ENCODE peak calls at places on chromosomes 1 and 21, in eight cellular contexts. A is Calu3, O is GM13976, L is GM04504, V is 8988T, R is ascending aorta, J is AG10803, Y is NCI-H2029 treated with DMSO at 0.1 percent for 48 hours. B is an unnamed sample.

GRCh38 chr1:178371236-178371635 is 125.5 kb downstream of the CLEC20A start:
- DNase-seq in A (no peak), O (no peak), L (no peak), V (no peak), R (no peak), J (peak; percentile 22), Y (no peak), B (peak; percentile 44)

GRCh38 chr1:30191154-30191702 is 532.2 kb downstream of the MATN1 start:
- DNase-seq in A (no peak), O (no peak), L (peak; percentile 25), V (no peak), R (peak; percentile 69), J (peak; percentile 88), Y (no peak), B (peak; percentile 95)

GRCh38 chr1:27299385-27300252 is 22.3 kb upstream of the TMEM222 start:
- DNase-seq in A (no peak), O (no peak), L (peak; percentile 99), V (no peak), R (peak; percentile 82), J (peak; percentile 100), Y (no peak), B (peak; percentile 99)

GRCh38 chr21:42343556-42343955 is 7.2 kb downstream of the TFF2 start:
- DNase-seq in A (no peak), O (no peak), L (no peak), V (no peak), R (no peak), J (no peak), Y (no peak), B (no peak)

GRCh38 chr1:113903496-113904291 is 905 bp downstream of the AP4B1 start:
- DNase-seq in A (no peak), O (no peak), L (no peak), V (no peak), R (no peak), J (peak; percentile 3), Y (no peak), B (peak; percentile 21)

GRCh38 chr1:58035523-58035922 is 511.0 kb downstream of the OMA1 start:
- DNase-seq in A (no peak), O (no peak), L (no peak), V (no peak), R (no peak), J (peak; percentile 8), Y (no peak), B (peak; percentile 32)

GRCh38 chr1:172742599-172743500 is 83.9 kb downstream of the FASLG start:
- DNase-seq in A (peak; percentile 16), O (no peak), L (no peak), V (no peak), R (no peak), J (peak; percentile 43), Y (no peak), B (peak; percentile 51)

GRCh38 chr1:223776075-223776814 is 63.9 kb downstream of the CAPN2 start:
- DNase-seq in A (peak; percentile 67), O (no peak), L (peak; percentile 46), V (no peak), R (peak; percentile 66), J (peak; percentile 69), Y (no peak), B (peak; percentile 86)

GRCh38 chr1:3871451-3871805 is 14.2 kb downstream of the DFFB start:
- DNase-seq in A (no peak), O (no peak), L (no peak), V (no peak), R (no peak), J (no peak), Y (no peak), B (no peak)

GRCh38 chr1:243495032-243495431 is 239.2 kb downstream of the SDCCAG8 start:
- DNase-seq in A (no peak), O (no peak), L (no peak), V (no peak), R (no peak), J (no peak), Y (no peak), B (no peak)

GRCh38 chr1:40929145-40929544 is 50.4 kb upstream of the CTPS1 start:
- DNase-seq in A (no peak), O (no peak), L (no peak), V (no peak), R (no peak), J (no peak), Y (no peak), B (peak; percentile 41)

GRCh38 chr1:26340047-26340481 is 13.9 kb downstream of the CRYBG2 start:
- DNase-seq in A (no peak), O (no peak), L (no peak), V (no peak), R (no peak), J (no peak), Y (no peak), B (no peak)

GRCh38 chr1:20448626-20449215 is 37.3 kb downstream of the CAMK2N1 start:
- DNase-seq in A (no peak), O (no peak), L (no peak), V (no peak), R (no peak), J (no peak), Y (no peak), B (peak; percentile 18)

GRCh38 chr1:198699167-198700015 is 60.6 kb downstream of the PTPRC start:
- DNase-seq in A (peak; percentile 82), O (no peak), L (no peak), V (peak; percentile 21), R (no peak), J (peak; percentile 33), Y (no peak), B (peak; percentile 67)

GRCh38 chr1:189374816-189375215 is 1102.8 kb downstream of the BRINP3 start:
- DNase-seq in A (no peak), O (no peak), L (no peak), V (no peak), R (no peak), J (no peak), Y (no peak), B (no peak)

GRCh38 chr1:32992489-32993214 is 28.0 kb upstream of the RNF19B start:
- DNase-seq in A (peak; percentile 90), O (peak; percentile 80), L (peak; percentile 90), V (peak; percentile 32), R (peak; percentile 91), J (peak; percentile 98), Y (no peak), B (peak; percentile 97)

GRCh38 chr1:56797079-56797685 is 22.0 kb downstream of the FYB2 start:
- DNase-seq in A (no peak), O (no peak), L (no peak), V (no peak), R (no peak), J (no peak), Y (peak; percentile 96), B (no peak)

GRCh38 chr1:53971718-53972117 is 25.6 kb downstream of the LRRC42 start:
- DNase-seq in A (no peak), O (no peak), L (no peak), V (no peak), R (no peak), J (no peak), Y (no peak), B (no peak)

GRCh38 chr1:229537894-229538293 is 20.6 kb downstream of the ABCB10 start:
- DNase-seq in A (no peak), O (no peak), L (no peak), V (no peak), R (no peak), J (peak; percentile 26), Y (no peak), B (no peak)

GRCh38 chr21:26451014-26451740 is 121.9 kb downstream of the CYYR1 start:
- DNase-seq in A (no peak), O (no peak), L (no peak), V (no peak), R (no peak), J (peak; percentile 40), Y (no peak), B (peak; percentile 41)

GRCh38 chr21:37266515-37267221 is 466 bp downstream of the VPS26C start:
- DNase-seq in A (peak; percentile 70), O (peak; percentile 41), L (no peak), V (no peak), R (no peak), J (peak; percentile 38), Y (peak; percentile 45), B (peak; percentile 69)

GRCh38 chr1:108327534-108328462 is 83.9 kb upstream of the NBPF4 start:
- DNase-seq in A (peak; percentile 12), O (no peak), L (no peak), V (no peak), R (no peak), J (no peak), Y (no peak), B (no peak)

GRCh38 chr1:154833841-154834240 is 36.2 kb downstream of the KCNN3 start:
- DNase-seq in A (no peak), O (no peak), L (no peak), V (no peak), R (no peak), J (no peak), Y (no peak), B (no peak)

GRCh38 chr1:41891403-41891896 is 27.3 kb downstream of the HIVEP3 start:
- DNase-seq in A (peak; percentile 46), O (peak; percentile 80), L (no peak), V (no peak), R (no peak), J (no peak), Y (peak; percentile 100), B (peak; percentile 49)

GRCh38 chr21:37006521-37007291 is at the start of gene RIPPLY3:
- DNase-seq in A (peak; percentile 15), O (peak; percentile 64), L (no peak), V (no peak), R (no peak), J (peak; percentile 8), Y (peak; percentile 37), B (peak; percentile 44)

GRCh38 chr1:42334240-42335049 is 590 bp downstream of the FOXJ3 start:
- DNase-seq in A (peak; percentile 40), O (peak; percentile 53), L (peak; percentile 17), V (peak; percentile 19), R (peak; percentile 67), J (peak; percentile 61), Y (peak; percentile 62), B (peak; percentile 82)

B was measured in GM23248.